ENCODE peak calls at places on chromosomes 2 and 18, in four cellular contexts. E is dorsolateral prefrontal cortex, G is ascending aorta, V is spleen. Y is an unnamed sample.

GRCh38 chr2:208358758-208359631 is 47.6 kb upstream of the PTH2R start:
- DNase-seq in G (no peak), E (no peak), V (no peak), Y (no peak)

GRCh38 chr2:207474871-207475485 is 54.8 kb upstream of the CREB1 start:
- DNase-seq in V (no peak), E (no peak), G (no peak), Y (no peak)

GRCh38 chr18:73156117-73156516 is 288.3 kb upstream of the NETO1 start:
- DNase-seq in E (no peak), V (no peak), G (no peak), Y (no peak)

GRCh38 chr2:71550801-71551630 is 97.7 kb downstream of the DYSF start:
- DNase-seq in E (no peak), V (peak; percentile 57), G (peak; percentile 55), Y (peak; percentile 74)

GRCh38 chr2:150120271-150120950 is 367.1 kb downstream of the RND3 start:
- DNase-seq in E (no peak), V (no peak), G (no peak), Y (no peak)

GRCh38 chr2:45093181-45093580 is 83.9 kb upstream of the SIX2 start:
- DNase-seq in E (no peak), V (no peak), G (no peak), Y (no peak)

GRCh38 chr2:188811522-188811921 is 162.7 kb upstream of the COL3A1 start:
- DNase-seq in V (no peak), G (no peak), E (no peak), Y (no peak)

GRCh38 chr18:66734451-66734850 is 130.6 kb upstream of the CDH19 start:
- DNase-seq in E (no peak), V (no peak), G (no peak), Y (no peak)

GRCh38 chr2:12313445-12314118 is 403.2 kb upstream of the TRIB2 start:
- DNase-seq in V (no peak), E (no peak), G (no peak), Y (no peak)

GRCh38 chr2:79782540-79782939 is 269.7 kb downstream of the CTNNA2 start:
- DNase-seq in G (no peak), V (no peak), E (no peak), Y (no peak)

GRCh38 chr2:30188292-30188691 is 41.5 kb downstream of the YPEL5 start:
- DNase-seq in G (no peak), E (no peak), V (no peak), Y (no peak)

GRCh38 chr18:332721-333513 is 65.1 kb upstream of the THOC1 start:
- DNase-seq in G (no peak), E (peak; percentile 22), V (no peak), Y (no peak)
- TF ChIP-seq CTCF in G (no peak), E (no peak), V (no peak), Y (no peak)

GRCh38 chr2:152539424-152539823 is 177.8 kb downstream of the PRPF40A start:
- DNase-seq in V (no peak), G (no peak), E (no peak), Y (no peak)
- TF ChIP-seq CTCF in V (no peak), G (no peak), E (no peak), Y (no peak)

GRCh38 chr2:57450170-57450569 is 596.4 kb upstream of the VRK2 start:
- DNase-seq in E (no peak), V (no peak), G (no peak), Y (no peak)

GRCh38 chr2:57448816-57449215 is 597.8 kb upstream of the VRK2 start:
- DNase-seq in G (no peak), E (no peak), V (no peak), Y (no peak)

DNA sequence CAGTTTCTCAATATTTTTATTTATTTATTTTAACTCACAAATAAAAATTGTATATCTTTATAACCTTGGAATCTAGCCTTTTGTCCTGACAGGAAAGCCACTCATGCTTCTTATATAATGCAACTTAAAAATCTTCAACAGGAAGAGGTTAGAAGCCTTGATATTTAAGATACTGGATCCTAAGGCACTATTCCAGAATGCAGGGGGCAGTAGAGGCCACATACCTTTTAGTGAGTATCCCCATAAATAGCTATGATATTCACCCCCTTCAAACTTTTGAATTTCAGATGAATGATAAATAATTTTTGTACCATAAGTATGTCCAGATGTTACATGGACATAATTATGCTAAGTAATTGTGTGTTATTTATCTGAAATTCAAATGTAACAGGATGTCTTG is 592.7 kb upstream of the VRK2 start:
- DNase-seq in V (no peak), E (no peak), G (no peak), Y (no peak)
- TF ChIP-seq CTCF in V (no peak), E (no peak), G (no peak), Y (peak; percentile 31)

DNA sequence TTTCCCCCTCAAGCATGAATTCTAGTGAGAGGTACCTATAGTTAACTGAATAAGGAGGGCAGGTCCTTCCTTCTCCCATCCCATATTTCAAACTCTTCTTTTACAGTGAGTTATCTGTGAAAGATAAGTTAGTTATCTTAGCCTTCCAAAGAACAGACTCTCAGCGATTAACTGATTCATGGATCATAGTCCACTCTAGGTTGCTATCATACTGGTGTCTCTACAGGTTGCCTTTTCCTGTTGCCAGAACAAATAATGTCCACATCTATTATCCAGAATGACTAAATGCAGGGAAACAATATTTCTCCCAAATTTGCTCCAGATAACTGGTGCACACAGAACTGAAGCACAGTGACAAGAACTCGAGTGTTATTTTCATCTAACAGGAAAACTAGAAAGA is 68.3 kb downstream of the MEP1B start:
- DNase-seq in E (no peak), V (no peak), G (no peak), Y (no peak)
- TF ChIP-seq CTCF in E (no peak), V (no peak), G (no peak), Y (no peak)

DNA sequence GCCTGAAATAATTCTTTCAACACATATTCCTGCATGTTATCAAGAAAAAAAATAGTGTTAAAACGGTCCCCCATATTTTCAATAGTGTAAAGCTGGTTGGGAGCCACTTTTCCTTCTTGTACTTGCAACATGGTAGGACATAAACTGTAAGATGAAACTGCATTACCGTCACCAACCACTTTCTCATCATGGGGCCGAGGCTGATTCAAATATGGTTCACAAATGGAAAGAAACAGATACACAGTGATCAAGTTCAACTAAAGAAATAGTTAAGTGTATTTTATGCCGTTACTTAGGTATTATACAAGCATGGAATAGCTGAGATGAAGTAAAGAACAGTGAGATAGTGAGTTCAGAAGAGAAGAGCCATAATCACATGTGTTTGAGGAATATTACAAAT is 360.7 kb downstream of the ZEB2 start:
- DNase-seq in E (no peak), V (no peak), G (no peak), Y (no peak)
- TF ChIP-seq CTCF in E (no peak), V (no peak), G (no peak), Y (no peak)

GRCh38 chr2:28389399-28390240 is 3.0 kb upstream of the FOSL2 start:
- DNase-seq in E (no peak), G (no peak), V (peak; percentile 11), Y (peak; percentile 1)
- TF ChIP-seq CTCF in E (no peak), G (peak; percentile 23), V (no peak), Y (peak; percentile 44)

DNA sequence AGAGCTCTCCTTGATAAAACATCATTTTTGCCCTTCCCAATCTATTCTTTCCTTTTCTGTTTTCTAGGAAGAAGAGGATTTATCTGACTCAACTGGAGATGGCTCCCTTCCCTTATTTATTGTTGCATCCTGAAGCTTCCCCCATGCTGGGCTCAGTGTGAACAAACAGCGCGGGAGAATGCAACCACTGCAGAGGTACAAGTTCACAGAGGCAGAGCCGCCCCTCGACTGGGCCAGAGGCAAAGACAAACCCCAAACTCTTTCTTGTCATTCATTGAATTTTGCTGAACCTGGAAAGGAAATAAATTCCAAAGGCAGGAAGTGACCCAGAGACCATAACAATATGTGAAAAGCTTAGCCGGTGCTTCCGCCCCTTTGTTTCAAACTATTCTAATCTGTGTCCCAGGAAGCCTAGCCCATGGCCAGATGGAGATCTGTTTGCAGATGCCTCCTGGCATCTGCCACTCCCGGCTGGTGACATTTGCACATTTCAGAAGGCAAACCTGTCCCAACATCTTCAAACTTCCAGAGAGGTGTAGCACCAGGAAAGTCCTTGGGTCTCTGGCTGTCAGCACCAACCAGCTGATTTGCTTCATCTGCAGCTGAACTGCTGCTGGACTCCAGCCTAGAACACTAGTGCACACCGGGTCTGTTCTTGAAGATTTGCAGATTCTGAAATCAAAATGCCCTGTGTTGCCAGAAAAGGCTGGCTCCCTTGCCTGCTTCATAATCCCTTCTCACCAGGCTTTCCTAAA is 79.4 kb upstream of the MAP4K3 start:
- DNase-seq in E (peak; percentile 69), V (no peak), G (no peak), Y (no peak)
- TF ChIP-seq CTCF in E (no peak), V (no peak), G (no peak), Y (peak; percentile 49)

GRCh38 chr18:58405107-58405898 is 223.6 kb downstream of the ALPK2 start:
- DNase-seq in G (peak; percentile 57), V (no peak), E (no peak), Y (no peak)

GRCh38 chr18:58408665-58409064 is 220.2 kb downstream of the ALPK2 start:
- DNase-seq in E (no peak), V (no peak), G (no peak), Y (no peak)

GRCh38 chr18:58407263-58407648 is 221.6 kb downstream of the ALPK2 start:
- DNase-seq in G (no peak), E (no peak), V (no peak), Y (no peak)

GRCh38 chr18:58409802-58410445 is 219.0 kb downstream of the ALPK2 start:
- DNase-seq in E (no peak), G (no peak), V (no peak), Y (no peak)

DNA sequence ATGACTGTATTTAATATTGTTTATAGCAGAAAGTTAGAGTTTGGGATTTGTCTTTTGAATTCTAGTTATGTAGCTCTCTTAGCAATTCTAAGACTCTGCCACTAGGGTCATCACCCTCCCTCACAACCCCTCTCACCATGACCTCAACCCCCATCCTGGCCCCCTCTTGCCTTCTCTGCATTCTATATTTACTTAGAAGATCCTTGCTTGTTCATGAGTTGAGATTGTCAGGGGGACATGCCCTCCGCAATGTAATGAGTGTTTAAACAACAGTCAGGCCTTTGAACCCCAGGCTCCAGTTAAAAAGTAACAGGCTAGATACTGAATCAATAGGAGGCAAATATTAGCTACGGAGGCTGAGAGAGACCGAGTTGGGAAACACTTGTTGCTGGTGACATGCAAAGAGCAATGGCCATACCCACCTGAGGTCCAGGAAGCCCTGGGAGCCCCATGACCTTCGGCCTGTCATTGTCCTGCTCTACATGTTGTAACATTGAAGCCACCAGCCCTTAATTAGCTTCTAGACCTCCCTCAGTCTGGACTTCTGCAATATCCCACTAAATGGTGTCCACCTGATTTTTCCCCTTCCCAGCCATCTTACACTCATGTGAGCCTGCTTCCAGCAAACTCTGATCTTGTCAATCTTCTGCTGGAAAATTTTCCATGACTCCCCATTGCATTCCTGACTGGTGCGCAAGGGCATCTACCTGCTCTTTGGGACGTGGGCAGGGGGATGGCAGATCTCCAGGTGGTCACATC is 221.1 kb downstream of the ALPK2 start:
- DNase-seq in G (peak; percentile 35), E (no peak), V (no peak), Y (no peak)
- TF ChIP-seq CTCF in G (no peak), E (no peak), V (no peak), Y (no peak)

GRCh38 chr2:98923244-98923940 is 12.6 kb downstream of the CRACDL start:
- DNase-seq in E (no peak), V (no peak), G (no peak), Y (no peak)

GRCh38 chr2:98921062-98921461 is 15.0 kb downstream of the CRACDL start:
- DNase-seq in E (no peak), V (no peak), G (no peak), Y (no peak)

GRCh38 chr2:98926601-98927000 is 9.4 kb downstream of the CRACDL start:
- DNase-seq in E (no peak), V (no peak), G (no peak), Y (no peak)

GRCh38 chr2:98924910-98925309 is 11.1 kb downstream of the CRACDL start:
- DNase-seq in E (no peak), G (no peak), V (no peak), Y (no peak)

GRCh38 chr2:98924038-98924437 is 12.0 kb downstream of the CRACDL start:
- DNase-seq in G (no peak), V (no peak), E (no peak), Y (no peak)
- TF ChIP-seq CTCF in G (no peak), V (no peak), E (no peak), Y (no peak)